ENCODE peak calls at places on chromosome 18, in five cellular contexts. One of them, this sample, is unnamed.

GRCh38 chr18:31857516-31858106 is 85.3 kb downstream of the TRAPPC8 start:
- DNase-seq in ovary: no peak
- DNase-seq in AG04450: no peak
- DNase-seq in OCI-LY7: no peak
- DNase-seq in GM13976: no peak
- DNase-seq in this sample: no peak

GRCh38 chr18:75553021-75553420 is 125.5 kb upstream of the SMIM21 start:
- DNase-seq in AG04450: no peak
- DNase-seq in OCI-LY7: no peak
- DNase-seq in GM13976: no peak
- DNase-seq in ovary: no peak
- DNase-seq in this sample: no peak

GRCh38 chr18:60411715-60412114 is 39.1 kb upstream of the MC4R start:
- DNase-seq in AG04450: no peak
- DNase-seq in GM13976: no peak
- DNase-seq in OCI-LY7: peak
- DNase-seq in ovary: no peak
- DNase-seq in this sample: no peak

GRCh38 chr18:63342206-63342605 is 22.6 kb upstream of the BCL2 start:
- DNase-seq in GM13976: peak
- DNase-seq in OCI-LY7: peak
- DNase-seq in AG04450: no peak
- DNase-seq in ovary: no peak
- DNase-seq in this sample: peak

GRCh38 chr18:46702399-46702798 is 45.4 kb upstream of the LOXHD1 start:
- DNase-seq in GM13976: no peak
- DNase-seq in OCI-LY7: no peak
- DNase-seq in AG04450: no peak
- DNase-seq in ovary: no peak
- DNase-seq in this sample: no peak

GRCh38 chr18:49225160-49225559 is 235.3 kb downstream of the DYM start:
- DNase-seq in AG04450: no peak
- DNase-seq in OCI-LY7: no peak
- DNase-seq in GM13976: no peak
- DNase-seq in ovary: no peak
- DNase-seq in this sample: no peak

GRCh38 chr18:79934311-79935097 is 16.9 kb downstream of the SLC66A2 start:
- DNase-seq in OCI-LY7: no peak
- DNase-seq in AG04450: no peak
- DNase-seq in GM13976: no peak
- DNase-seq in ovary: peak
- DNase-seq in this sample: no peak

GRCh38 chr18:79529296-79529695 is 133.6 kb downstream of the NFATC1 start:
- DNase-seq in GM13976: no peak
- DNase-seq in OCI-LY7: no peak
- DNase-seq in ovary: no peak
- DNase-seq in AG04450: no peak
- DNase-seq in this sample: no peak

GRCh38 chr18:46814394-46814793 is 57.5 kb upstream of the ST8SIA5 start:
- DNase-seq in AG04450: no peak
- DNase-seq in ovary: no peak
- DNase-seq in OCI-LY7: no peak
- DNase-seq in GM13976: no peak
- DNase-seq in this sample: no peak

GRCh38 chr18:46574000-46574739 is 82.8 kb downstream of the LOXHD1 start:
- DNase-seq in GM13976: peak
- DNase-seq in OCI-LY7: no peak
- DNase-seq in AG04450: no peak
- DNase-seq in ovary: no peak
- DNase-seq in this sample: no peak

GRCh38 chr18:73942956-73943355 is 204.7 kb downstream of the FBXO15 start:
- DNase-seq in OCI-LY7: no peak
- DNase-seq in GM13976: no peak
- DNase-seq in AG04450: no peak
- DNase-seq in ovary: no peak
- DNase-seq in this sample: no peak

GRCh38 chr18:24761765-24762164 is 301.3 kb downstream of the HRH4 start:
- DNase-seq in AG04450: no peak
- DNase-seq in GM13976: no peak
- DNase-seq in OCI-LY7: no peak
- DNase-seq in ovary: no peak
- DNase-seq in this sample: no peak

GRCh38 chr18:23268641-23269040 is 133.4 kb downstream of the CABLES1 start:
- DNase-seq in ovary: no peak
- DNase-seq in GM13976: no peak
- DNase-seq in AG04450: no peak
- DNase-seq in OCI-LY7: no peak
- DNase-seq in this sample: no peak

GRCh38 chr18:10715791-10716190 is 190.0 kb downstream of the NAPG start:
- DNase-seq in OCI-LY7: no peak
- DNase-seq in AG04450: no peak
- DNase-seq in ovary: no peak
- DNase-seq in GM13976: no peak
- DNase-seq in this sample: no peak

DNA sequence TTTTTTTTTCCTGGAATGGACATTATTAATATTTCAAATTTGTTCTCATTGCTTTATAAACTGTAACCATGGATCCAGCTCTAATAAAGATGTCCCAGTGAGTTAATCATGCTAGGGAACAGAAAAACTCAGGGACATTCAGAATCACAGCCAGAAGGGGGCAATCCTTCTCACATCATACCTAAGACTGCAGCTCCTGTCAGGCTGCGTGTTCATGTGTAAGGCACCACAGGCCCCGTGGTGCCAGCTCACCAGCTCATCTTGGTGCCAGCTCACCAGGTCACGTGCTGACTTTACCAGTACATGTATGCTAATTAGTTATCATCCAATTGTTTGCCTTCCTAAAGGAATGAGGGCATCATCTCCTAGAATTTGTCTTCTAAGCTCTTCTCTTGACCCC is 84.7 kb upstream of the NEDD4L start:
- DNase-seq in ovary: no peak
- DNase-seq in GM13976: peak
- DNase-seq in AG04450: peak
- DNase-seq in OCI-LY7: peak
- DNase-seq in this sample: peak
- TF ChIP-seq CTCF in ovary: no peak
- TF ChIP-seq CTCF in GM13976: no peak
- TF ChIP-seq CTCF in AG04450: peak
- TF ChIP-seq CTCF in OCI-LY7: peak
- TF ChIP-seq CTCF in this sample: no peak

DNA sequence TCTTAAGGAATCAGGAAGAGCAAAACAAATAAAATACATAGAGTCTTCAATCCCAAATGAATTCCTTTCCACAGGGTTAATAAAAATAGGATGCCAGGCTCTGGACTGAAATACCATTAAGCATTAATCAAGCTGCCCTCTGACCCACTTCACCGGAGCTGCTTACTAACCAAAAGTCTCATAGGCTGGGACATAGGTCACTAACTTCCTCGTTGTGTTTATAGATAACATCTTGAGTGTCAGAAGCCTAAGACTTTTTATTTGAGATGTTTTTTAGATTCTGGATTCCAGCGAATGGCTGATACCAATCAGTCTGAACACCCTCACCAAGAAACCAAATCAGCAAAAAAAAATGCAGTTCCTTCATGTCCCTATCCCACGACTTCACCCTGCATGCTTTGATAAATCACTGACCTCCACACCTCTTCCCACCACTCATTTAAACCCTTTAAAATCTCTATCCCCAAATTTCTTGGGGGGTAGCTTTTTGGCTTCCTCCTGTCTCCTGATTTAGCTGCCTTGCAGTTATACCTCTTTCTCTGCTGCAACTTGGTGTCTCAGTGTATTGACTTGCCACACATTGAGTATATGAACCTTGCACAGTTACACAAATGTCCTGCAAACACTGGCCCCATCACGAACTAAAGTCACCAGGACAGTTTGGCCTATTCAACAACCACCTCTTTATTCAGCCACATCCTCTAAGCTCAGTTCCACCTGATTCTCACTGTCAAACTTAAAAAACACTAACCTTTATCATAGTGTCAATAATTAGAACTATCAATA is 399.3 kb downstream of the METTL4 start:
- DNase-seq in ovary: no peak
- DNase-seq in AG04450: no peak
- DNase-seq in GM13976: no peak
- DNase-seq in OCI-LY7: no peak
- DNase-seq in this sample: no peak
- TF ChIP-seq CTCF in ovary: no peak
- TF ChIP-seq CTCF in AG04450: no peak
- TF ChIP-seq CTCF in GM13976: no peak
- TF ChIP-seq CTCF in OCI-LY7: no peak
- TF ChIP-seq CTCF in this sample: no peak

GRCh38 chr18:6543330-6543908 is 128.7 kb upstream of the L3MBTL4 start:
- DNase-seq in OCI-LY7: peak
- DNase-seq in ovary: no peak
- DNase-seq in AG04450: no peak
- DNase-seq in GM13976: peak
- DNase-seq in this sample: no peak
- TF ChIP-seq CTCF in OCI-LY7: peak
- TF ChIP-seq CTCF in ovary: peak
- TF ChIP-seq CTCF in AG04450: peak
- TF ChIP-seq CTCF in GM13976: peak
- TF ChIP-seq CTCF in this sample: peak

GRCh38 chr18:70295633-70296188 is 6.9 kb downstream of the SOCS6 start:
- DNase-seq in ovary: no peak
- DNase-seq in OCI-LY7: no peak
- DNase-seq in GM13976: no peak
- DNase-seq in AG04450: no peak
- DNase-seq in this sample: no peak

GRCh38 chr18:70296289-70296688 is 7.4 kb downstream of the SOCS6 start:
- DNase-seq in OCI-LY7: no peak
- DNase-seq in ovary: no peak
- DNase-seq in AG04450: no peak
- DNase-seq in GM13976: no peak
- DNase-seq in this sample: no peak

GRCh38 chr18:70296781-70297180 is 7.9 kb downstream of the SOCS6 start:
- DNase-seq in GM13976: no peak
- DNase-seq in OCI-LY7: no peak
- DNase-seq in ovary: no peak
- DNase-seq in AG04450: no peak
- DNase-seq in this sample: no peak

GRCh38 chr18:70299393-70299792 is 10.5 kb downstream of the SOCS6 start:
- DNase-seq in GM13976: no peak
- DNase-seq in ovary: no peak
- DNase-seq in OCI-LY7: no peak
- DNase-seq in AG04450: no peak
- DNase-seq in this sample: no peak

DNA sequence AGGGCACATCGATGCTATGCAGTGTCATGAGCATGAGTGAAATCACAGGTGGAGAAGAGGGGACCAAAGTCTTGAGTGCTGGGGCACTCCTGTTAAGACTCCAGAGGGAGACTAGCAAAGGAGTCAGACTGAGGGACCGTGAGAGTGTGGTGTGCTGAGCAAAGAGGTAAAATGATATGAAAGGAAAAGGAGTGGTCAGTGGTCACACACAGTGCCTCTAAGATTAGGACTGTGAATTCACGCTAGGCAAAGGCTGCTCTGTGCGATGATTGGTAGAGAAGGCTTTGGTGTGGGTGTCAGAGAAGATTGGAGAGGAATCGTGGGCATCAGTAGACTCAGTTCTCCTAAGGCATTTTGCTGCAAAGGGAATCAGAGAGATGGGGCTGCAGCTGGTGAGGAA is 12.8 kb downstream of the SOCS6 start:
- DNase-seq in ovary: no peak
- DNase-seq in AG04450: no peak
- DNase-seq in OCI-LY7: no peak
- DNase-seq in GM13976: no peak
- DNase-seq in this sample: no peak
- TF ChIP-seq CTCF in ovary: no peak
- TF ChIP-seq CTCF in AG04450: no peak
- TF ChIP-seq CTCF in OCI-LY7: no peak
- TF ChIP-seq CTCF in GM13976: no peak
- TF ChIP-seq CTCF in this sample: no peak

DNA sequence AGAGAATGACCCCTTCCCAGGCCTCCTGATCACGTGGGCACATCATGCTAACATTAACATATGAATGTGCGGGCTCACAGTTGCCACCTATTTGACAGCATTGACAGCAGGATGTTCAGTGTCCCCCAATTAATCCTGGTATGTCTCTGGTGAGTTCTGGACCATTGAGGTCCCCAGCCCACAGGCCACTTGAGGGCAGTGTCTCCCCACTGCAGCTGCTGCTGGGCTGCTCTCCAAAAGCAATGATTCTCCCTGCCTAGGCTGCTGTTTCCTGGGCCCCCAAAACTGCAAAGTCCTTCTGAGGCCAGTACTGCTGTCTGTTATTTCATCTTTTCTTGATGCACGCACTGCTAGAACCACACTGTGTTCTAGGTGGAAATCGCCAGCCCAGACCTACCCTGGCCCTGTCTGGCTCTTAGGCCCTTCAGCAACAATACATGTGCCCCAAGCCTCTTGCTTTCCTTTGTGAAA is 52.7 kb upstream of the MAPK4 start:
- DNase-seq in OCI-LY7: peak
- DNase-seq in GM13976: peak
- DNase-seq in AG04450: no peak
- DNase-seq in ovary: peak
- DNase-seq in this sample: peak
- TF ChIP-seq CTCF in OCI-LY7: peak
- TF ChIP-seq CTCF in GM13976: peak
- TF ChIP-seq CTCF in AG04450: peak
- TF ChIP-seq CTCF in ovary: no peak
- TF ChIP-seq CTCF in this sample: peak

GRCh38 chr18:12691021-12691420 is 11.5 kb downstream of the CEP76 start:
- DNase-seq in GM13976: no peak
- DNase-seq in ovary: no peak
- DNase-seq in OCI-LY7: no peak
- DNase-seq in AG04450: no peak
- DNase-seq in this sample: no peak

GRCh38 chr18:12689256-12689655 is 13.3 kb downstream of the CEP76 start:
- DNase-seq in ovary: no peak
- DNase-seq in AG04450: no peak
- DNase-seq in OCI-LY7: no peak
- DNase-seq in GM13976: no peak
- DNase-seq in this sample: no peak

DNA sequence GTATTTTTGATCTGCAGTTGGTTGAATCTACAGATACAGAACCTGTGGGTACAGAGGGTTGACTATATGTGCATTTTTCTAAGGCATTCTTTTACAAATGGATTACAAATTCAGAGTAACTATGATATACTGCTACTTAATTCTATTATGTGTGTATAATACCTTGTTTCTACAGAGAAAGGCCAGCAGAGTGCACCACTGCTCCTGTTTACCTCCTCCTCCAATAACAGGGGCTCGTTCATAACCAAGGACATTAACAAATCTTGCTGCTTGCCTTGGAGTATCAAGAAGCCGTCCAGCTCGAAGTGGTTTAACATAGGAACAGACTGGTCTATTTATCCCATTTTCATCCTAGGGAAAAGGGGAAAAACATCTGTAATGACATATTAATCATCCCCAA is 16.4 kb downstream of the CEP76 start:
- DNase-seq in AG04450: no peak
- DNase-seq in GM13976: no peak
- DNase-seq in ovary: no peak
- DNase-seq in OCI-LY7: peak
- DNase-seq in this sample: no peak
- TF ChIP-seq CTCF in AG04450: peak
- TF ChIP-seq CTCF in GM13976: no peak
- TF ChIP-seq CTCF in ovary: no peak
- TF ChIP-seq CTCF in OCI-LY7: peak
- TF ChIP-seq CTCF in this sample: no peak

This sample was measured in nephron progenitor cell.